ENCODE peak calls at places on chromosomes 1 and 21, in five cellular contexts. P, I, J, Q and A are unnamed samples.

GRCh38 chr1:182293119-182293589 is 98.4 kb downstream of the GLUL start:
- ATAC-seq in I (no peak), P (no peak), J (no peak), Q (peak), A (no peak)

GRCh38 chr1:146019225-146020057 is 2.1 kb downstream of the HJV start:
- ATAC-seq in P (peak), I (peak), J (no peak), Q (peak), A (peak)

GRCh38 chr21:41478319-41479177 is 29.4 kb downstream of the TMPRSS2 start:
- ATAC-seq in J (no peak), P (peak), Q (no peak), I (no peak), A (no peak)

GRCh38 chr1:236716160-236716559 is 29.9 kb downstream of the ACTN2 start:
- ATAC-seq in P (no peak), I (no peak), J (no peak), Q (peak), A (no peak)

GRCh38 chr1:56986397-56986796 is 20.6 kb upstream of the C8B start:
- ATAC-seq in Q (no peak), P (no peak), I (no peak), J (no peak), A (no peak)

GRCh38 chr1:85448358-85448757 is 16.6 kb downstream of the DDAH1 start:
- ATAC-seq in P (no peak), J (no peak), Q (peak), I (no peak), A (no peak)

GRCh38 chr1:244705268-244706234 is 52.6 kb downstream of the DESI2 start:
- ATAC-seq in Q (peak), J (no peak), P (no peak), I (no peak), A (no peak)

GRCh38 chr21:36188081-36188681 is 31.6 kb downstream of the DOP1B start:
- ATAC-seq in Q (peak), J (no peak), I (no peak), P (peak), A (no peak)

GRCh38 chr1:230121950-230122349 is 54.9 kb downstream of the GALNT2 start:
- ATAC-seq in J (no peak), I (no peak), Q (no peak), P (peak), A (no peak)

GRCh38 chr1:86788300-86789206 is 84.2 kb downstream of the SH3GLB1 start:
- ATAC-seq in P (no peak), J (no peak), Q (peak), I (no peak), A (no peak)

GRCh38 chr1:33997127-33998047 is 133.5 kb downstream of the HMGB4 start:
- ATAC-seq in P (no peak), Q (no peak), I (no peak), J (no peak), A (no peak)

GRCh38 chr1:10940451-10940804 is 72.0 kb upstream of the TARDBP start:
- ATAC-seq in P (no peak), J (no peak), I (peak), Q (no peak), A (no peak)

GRCh38 chr1:107525961-107526360 is 385.1 kb downstream of the NTNG1 start:
- ATAC-seq in Q (no peak), P (no peak), J (no peak), I (no peak), A (no peak)

GRCh38 chr21:10272216-10272615 is 249.2 kb upstream of the TPTE start:
- ATAC-seq in J (peak), I (peak), Q (peak), P (peak), A (peak)

GRCh38 chr21:38770660-38771059 is 35.1 kb upstream of the ETS2 start:
- ATAC-seq in P (no peak), J (no peak), I (no peak), Q (no peak), A (no peak)

GRCh38 chr1:19654386-19654785 is 10.3 kb downstream of the NBL1 start:
- ATAC-seq in I (no peak), J (no peak), Q (no peak), P (no peak), A (no peak)

GRCh38 chr1:18109756-18110597 is 2.4 kb downstream of the IGSF21 start:
- ATAC-seq in J (no peak), Q (peak), P (no peak), I (peak), A (no peak)

GRCh38 chr1:161313554-161314200 is 504 bp upstream of the SDHC start:
- ATAC-seq in J (no peak), P (no peak), I (no peak), Q (peak), A (no peak)

GRCh38 chr1:96520542-96520941 is 201.0 kb upstream of the PTBP2 start:
- ATAC-seq in Q (peak), P (peak), J (no peak), I (no peak), A (no peak)

GRCh38 chr21:40099809-40100208 is 232.6 kb downstream of the PCP4 start:
- ATAC-seq in Q (no peak), J (no peak), I (no peak), P (no peak), A (peak)

GRCh38 chr1:229165327-229165726 is 105.6 kb upstream of the RAB4A start:
- ATAC-seq in Q (no peak), J (no peak), I (peak), P (peak), A (no peak)

GRCh38 chr1:224632921-224633321 is 16.8 kb downstream of the CNIH3 start:
- ATAC-seq in I (no peak), J (no peak), P (peak), Q (no peak), A (no peak)

GRCh38 chr1:22104865-22105437 is 37.9 kb downstream of the WNT4 start:
- ATAC-seq in I (peak), P (no peak), Q (no peak), J (peak), A (peak)

GRCh38 chr1:232709339-232709738 is 79.4 kb upstream of the SIPA1L2 start:
- ATAC-seq in I (no peak), J (no peak), Q (no peak), P (no peak), A (no peak)

GRCh38 chr1:117633423-117633822 is 27.6 kb downstream of the TENT5C start:
- ATAC-seq in P (peak), Q (peak), J (peak), I (no peak), A (no peak)

GRCh38 chr1:77899647-77900320 is 11.4 kb downstream of the NEXN start:
- ATAC-seq in I (no peak), P (no peak), Q (peak), J (no peak), A (no peak)

GRCh38 chr21:32015740-32016139 is 142.9 kb downstream of the HUNK start:
- ATAC-seq in J (no peak), I (no peak), Q (no peak), P (no peak), A (peak)

GRCh38 chr1:33599516-33600115 is 127.2 kb downstream of the ZSCAN20 start:
- ATAC-seq in I (no peak), P (peak), J (no peak), Q (no peak), A (no peak)

GRCh38 chr1:171251042-171251740 is 2.9 kb downstream of the FMO1 start:
- ATAC-seq in Q (peak), I (peak), J (peak), P (peak), A (no peak)

GRCh38 chr1:214281902-214282695 is 1.1 kb downstream of the SMYD2 start:
- ATAC-seq in I (no peak), Q (peak), P (no peak), J (no peak), A (no peak)

GRCh38 chr1:63362578-63362977 is 4.8 kb upstream of the ALG6 start:
- ATAC-seq in P (no peak), Q (no peak), J (no peak), I (no peak), A (no peak)